ENCODE peak calls at places on chromosomes 4 and X, in six cellular contexts. D is H9, Z is neuronal stem cell, N is mesenchymal stem cell, V is IMR-90, O is H1. M is an unnamed sample. For H3K9me3, the result is how much of the 10 kb centered on the place peaks cover.

GRCh38 chrX:68462653-68463052 is 29.4 kb upstream of the OPHN1 start:
- DNase-seq in D (peak), Z (no peak), N (peak), V (peak), O (peak), M (peak)

GRCh38 chr4:163544407-163545038 is 50.0 kb downstream of the TMA16 start:
- DNase-seq in D (peak), Z (peak), N (peak), V (peak), O (no peak), M (peak)

GRCh38 chrX:69045616-69046345 is 119.5 kb downstream of the PJA1 start:
- DNase-seq in D (peak), Z (no peak), N (no peak), V (no peak), O (no peak), M (peak)

GRCh38 chr4:44351069-44351468 is 97.5 kb downstream of the KCTD8 start:
- DNase-seq in D (no peak), Z (no peak), N (no peak), V (no peak), O (no peak), M (no peak)

GRCh38 chr4:159256037-159256436 is 153.2 kb downstream of the RAPGEF2 start:
- DNase-seq in D (no peak), Z (no peak), N (no peak), V (no peak), O (no peak), M (no peak)

GRCh38 chrX:120732879-120733278 is 103.0 kb upstream of the C1GALT1C1 start:
- DNase-seq in D (no peak), Z (no peak), N (no peak), V (no peak), O (no peak), M (no peak)

GRCh38 chrX:34382416-34382815 is 250.3 kb upstream of the FAM47A start:
- DNase-seq in D (no peak), Z (no peak), N (no peak), V (no peak), O (no peak), M (no peak)

GRCh38 chr4:163191999-163192398 is 25.3 kb upstream of the NAF1 start:
- DNase-seq in D (no peak), Z (no peak), N (peak), V (peak), O (no peak), M (no peak)

GRCh38 chrX:110086162-110086915 is 83.4 kb downstream of the TMEM164 start:
- DNase-seq in D (no peak), Z (no peak), N (peak), V (peak), O (no peak), M (no peak)

GRCh38 chrX:50812995-50813842 is 775 bp downstream of the SHROOM4 start:
- DNase-seq in D (peak), Z (peak), N (peak), V (peak), O (no peak), M (peak)

DNA sequence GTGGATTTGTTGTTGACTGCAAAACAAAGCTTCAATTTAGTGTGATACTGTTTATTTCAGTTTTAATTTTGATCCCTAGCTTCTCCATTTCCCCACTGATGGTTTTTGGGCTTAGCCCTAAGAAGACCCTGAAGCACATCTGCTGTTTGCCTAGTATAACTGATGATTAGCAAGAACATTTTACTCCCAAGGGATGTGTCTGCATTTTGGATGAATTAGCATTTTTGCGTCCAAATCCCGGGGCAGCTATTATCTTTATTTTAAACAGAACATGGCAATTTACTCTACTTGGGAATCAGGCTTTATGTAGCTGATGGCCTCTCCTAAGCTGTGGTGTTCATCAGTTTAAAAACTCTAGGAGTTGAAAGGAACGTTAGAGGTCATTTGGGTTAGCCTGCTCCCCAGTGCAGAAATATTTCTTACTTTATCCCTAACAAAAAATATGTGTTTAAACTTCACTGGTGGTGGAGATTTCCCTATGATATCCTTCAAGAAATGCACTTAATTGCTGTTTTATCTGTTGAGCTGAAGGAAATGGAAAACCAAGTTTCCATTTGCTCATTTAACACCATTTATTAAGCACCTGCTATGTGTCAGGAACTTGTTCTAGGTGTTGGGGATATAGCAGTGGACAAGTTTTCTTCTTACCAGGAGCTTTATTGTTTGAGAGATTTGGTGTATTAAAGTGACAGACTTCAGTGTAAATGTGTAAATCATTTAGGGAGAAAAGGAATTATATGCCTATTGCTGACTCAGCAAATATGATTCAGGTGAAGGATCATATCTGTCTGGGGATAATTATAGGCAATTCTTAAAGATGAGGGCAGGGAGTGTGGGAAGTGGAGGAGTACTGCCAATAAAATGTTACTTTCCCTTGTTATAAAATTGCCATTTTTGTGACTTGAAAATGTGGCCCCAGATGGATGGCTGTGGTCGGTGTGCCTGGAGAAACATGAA is 3.4 kb downstream of the SEPTIN11 start:
- DNase-seq in D (no peak), Z (no peak), N (no peak), V (no peak), O (no peak), M (no peak)
- H3K9me3 ChIP-seq in D (under half), Z (under half), N (under half), V (under half), O (under half), M (under half)

GRCh38 chr4:10020106-10020505 is 1.2 kb downstream of the SLC2A9 start:
- DNase-seq in D (no peak), Z (no peak), N (no peak), V (no peak), O (no peak), M (no peak)
- H2AK5ac ChIP-seq in D (no peak), Z (no peak), N (no peak), V (peak), O (no peak), M (no peak)

GRCh38 chrX:82627568-82627967 is 880.5 kb upstream of the POU3F4 start:
- DNase-seq in D (no peak), Z (no peak), N (no peak), V (no peak), O (no peak), M (no peak)
- H3K9me3 ChIP-seq in D (under half), Z (under half), N (under half), V (under half), O (under half), M (under half)

DNA sequence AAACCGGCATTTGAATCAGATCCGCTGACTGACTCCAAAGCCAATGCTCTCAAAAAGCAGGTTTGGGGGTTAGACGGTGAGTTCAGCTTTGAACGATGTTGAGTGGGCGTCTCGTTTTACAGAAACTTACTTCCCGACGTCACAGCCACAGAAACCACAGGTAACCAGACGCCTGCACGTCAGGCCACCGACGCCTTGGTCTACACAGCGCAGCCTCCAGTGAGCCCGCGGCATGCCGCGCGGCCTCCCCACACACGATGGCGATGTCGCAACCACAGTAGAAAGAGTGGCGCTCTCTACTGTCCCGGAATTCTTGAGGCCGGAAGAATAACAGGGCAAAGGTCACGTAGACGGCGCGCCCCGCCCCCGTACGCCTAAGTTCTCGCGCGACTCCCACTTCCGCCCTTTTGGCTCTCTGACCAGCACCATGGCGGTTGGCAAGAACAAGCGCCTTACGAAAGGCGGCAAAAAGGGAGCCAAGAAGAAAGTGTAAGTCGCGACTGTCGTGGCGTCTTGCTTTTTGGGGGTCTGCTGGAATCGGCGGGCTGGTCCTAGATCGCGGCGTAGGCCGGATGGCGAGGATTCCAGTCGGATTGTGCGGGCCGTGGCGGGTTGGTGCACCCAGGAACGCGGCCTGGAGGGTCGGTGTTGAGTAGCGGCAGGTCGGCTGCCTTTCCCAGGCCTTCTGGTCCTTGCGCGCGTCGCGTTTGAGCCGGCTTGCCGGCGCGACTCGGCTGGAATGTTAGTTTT is at the start of gene RPS3A:
- DNase-seq in D (peak), Z (peak), N (peak), V (peak), O (peak), M (peak)
- H2AK5ac ChIP-seq in D (peak), Z (no peak), N (peak), V (peak), O (peak), M (peak)

GRCh38 chr4:22498866-22499265 is 17.0 kb downstream of the ADGRA3 start:
- DNase-seq in D (no peak), Z (no peak), N (no peak), V (no peak), O (no peak), M (no peak)
- H3K9me3 ChIP-seq in D (under half), Z (under half), N (under half), V (under half), O (under half), M (under half)

GRCh38 chr4:152687974-152688599 is 8.3 kb upstream of the TMEM154 start:
- DNase-seq in D (no peak), Z (no peak), N (no peak), V (no peak), O (no peak), M (no peak)

GRCh38 chr4:152684587-152684986 is 4.8 kb upstream of the TMEM154 start:
- DNase-seq in D (no peak), Z (no peak), N (no peak), V (no peak), O (no peak), M (no peak)

GRCh38 chr4:152689615-152690501 is 10.1 kb upstream of the TMEM154 start:
- DNase-seq in D (no peak), Z (no peak), N (no peak), V (no peak), O (no peak), M (no peak)

GRCh38 chr4:152684007-152684406 is 4.2 kb upstream of the TMEM154 start:
- DNase-seq in D (no peak), Z (no peak), N (no peak), V (no peak), O (no peak), M (no peak)

GRCh38 chr4:152686452-152687013 is 6.7 kb upstream of the TMEM154 start:
- DNase-seq in D (no peak), Z (no peak), N (no peak), V (no peak), O (no peak), M (no peak)
- H2AK5ac ChIP-seq in D (no peak), Z (no peak), N (no peak), V (no peak), O (no peak), M (no peak)

GRCh38 chrX:130095249-130095648 is 15.0 kb downstream of the ELF4 start:
- DNase-seq in D (no peak), Z (no peak), N (no peak), V (no peak), O (no peak), M (no peak)

GRCh38 chrX:130094712-130095111 is 15.6 kb downstream of the ELF4 start:
- DNase-seq in D (no peak), Z (no peak), N (no peak), V (no peak), O (no peak), M (no peak)

GRCh38 chrX:130100180-130100579 is 10.1 kb downstream of the ELF4 start:
- DNase-seq in D (no peak), Z (no peak), N (no peak), V (no peak), O (no peak), M (peak)

GRCh38 chrX:130097507-130098201 is 12.6 kb downstream of the ELF4 start:
- DNase-seq in D (no peak), Z (no peak), N (no peak), V (no peak), O (no peak), M (peak)

DNA sequence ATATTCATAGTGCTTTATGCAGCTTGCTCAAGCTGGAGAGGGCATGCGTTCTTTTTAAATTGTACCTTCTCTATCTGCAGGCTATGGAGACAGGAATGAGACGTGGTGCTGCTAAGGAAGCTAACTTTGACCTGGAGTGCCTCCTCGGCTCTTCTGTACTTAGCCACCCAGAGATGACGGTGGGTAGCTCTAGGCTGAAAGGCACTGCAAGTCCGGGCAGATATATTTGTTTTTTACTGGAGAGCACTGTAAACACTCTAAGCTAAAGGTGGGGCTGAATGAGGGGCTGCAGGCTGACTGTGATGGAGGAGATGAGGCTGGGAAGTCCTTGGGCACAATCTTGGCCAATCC is 12.1 kb downstream of the ELF4 start:
- DNase-seq in D (no peak), Z (no peak), N (no peak), V (no peak), O (no peak), M (no peak)
- H3K9me3 ChIP-seq in D (under half), Z (under half), N (under half), V (under half), O (under half), M (under half)

GRCh38 chrX:1390621-1391369 is 1.1 kb downstream of the SLC25A6 start:
- DNase-seq in D (no peak), Z (no peak), N (no peak), V (no peak), O (no peak), M (no peak)
- H2AK5ac ChIP-seq in D (no peak), Z (no peak), N (no peak), V (peak), O (no peak), M (peak)

GRCh38 chr4:98199247-98199646 is 56.0 kb upstream of the STPG2 start:
- DNase-seq in D (no peak), Z (no peak), N (no peak), V (no peak), O (no peak), M (no peak)

GRCh38 chr4:98193459-98194105 is 50.3 kb upstream of the STPG2 start:
- DNase-seq in D (peak), Z (no peak), N (no peak), V (no peak), O (no peak), M (no peak)
- H3K9me3 ChIP-seq in D (under half), Z (under half), N (under half), V (under half), O (under half), M (under half)

GRCh38 chr4:794911-795725 is 30.8 kb downstream of the CPLX1 start:
- DNase-seq in D (no peak), Z (no peak), N (no peak), V (no peak), O (no peak), M (no peak)
- H2AK5ac ChIP-seq in D (no peak), Z (peak), N (no peak), V (no peak), O (no peak), M (no peak)